ENCODE peak calls at places on chromosomes 3 and 15, in eight cellular contexts. E is sciatic nerve; A is smooth muscle cell of the brain vasculature; W is stimulated activated CD8-positive, alpha-beta memory T cell treated with anti-CD3 and anti-CD28 coated beads, Interleukin-12 subunit alpha, Interleukin-12 subunit beta, amount 100 ng/mL, for 4 hours; O is body of pancreas; N is activated T-cell treated with anti-CD3 and anti-CD28 coated beads, Interleukin-2, amount 50 U/mL, for 48 hours; C is globus pallidus; H is GM03348. Y is an unnamed sample.

GRCh38 chr3:182567666-182568065 is 225.6 kb upstream of the ATP11B start:
- DNase-seq in E (no peak), A (no peak), W (no peak), O (no peak), N (no peak), C (peak; percentile 57), H (no peak), Y (no peak)

GRCh38 chr15:77870195-77871065 is 207.1 kb downstream of the TBC1D2B start:
- DNase-seq in E (peak; percentile 83), A (no peak), W (no peak), O (peak; percentile 67), N (peak; percentile 74), C (peak; percentile 39), H (peak; percentile 87), Y (peak; percentile 64)

GRCh38 chr15:73800662-73801345 is 47.7 kb upstream of the INSYN1 start:
- DNase-seq in E (no peak), A (peak; percentile 26), W (no peak), O (no peak), N (no peak), C (peak; percentile 77), H (peak; percentile 90), Y (no peak)

GRCh38 chr3:45946307-45946706 is 3.0 kb downstream of the CXCR6 start:
- DNase-seq in E (no peak), A (no peak), W (no peak), O (no peak), N (no peak), C (no peak), H (no peak), Y (no peak)

GRCh38 chr15:41510728-41511127 is 2.9 kb downstream of the LTK start:
- DNase-seq in E (no peak), A (no peak), W (no peak), O (no peak), N (no peak), C (no peak), H (no peak), Y (no peak)

GRCh38 chr3:122451371-122451770 is 35.5 kb upstream of the WDR5B start:
- DNase-seq in E (no peak), A (no peak), W (no peak), O (no peak), N (no peak), C (no peak), H (no peak), Y (no peak)

GRCh38 chr3:128242818-128243601 is 89.7 kb downstream of the EEFSEC start:
- DNase-seq in E (no peak), A (no peak), W (no peak), O (peak; percentile 25), N (peak; percentile 24), C (no peak), H (no peak), Y (no peak)

GRCh38 chr3:15269091-15269989 is 63.0 kb downstream of the SH3BP5 start:
- DNase-seq in E (peak; percentile 91), A (peak; percentile 92), W (peak; percentile 80), O (peak; percentile 75), N (peak; percentile 91), C (peak; percentile 89), H (peak; percentile 99), Y (no peak)

GRCh38 chr3:124664804-124665203 is 65.4 kb upstream of the UMPS start:
- DNase-seq in E (no peak), A (no peak), W (no peak), O (peak; percentile 85), N (no peak), C (no peak), H (no peak), Y (no peak)

GRCh38 chr15:65870889-65871533 is 1.7 kb downstream of the RAB11A start:
- DNase-seq in E (no peak), A (no peak), W (no peak), O (no peak), N (no peak), C (no peak), H (peak; percentile 51), Y (no peak)

GRCh38 chr3:178155521-178155920 is 380.7 kb upstream of the KCNMB2 start:
- DNase-seq in E (no peak), A (no peak), W (no peak), O (no peak), N (no peak), C (no peak), H (no peak), Y (no peak)

GRCh38 chr15:41559489-41560177 is 621 bp downstream of the TYRO3 start:
- DNase-seq in E (no peak), A (no peak), W (no peak), O (peak; percentile 24), N (peak; percentile 31), C (peak; percentile 61), H (peak; percentile 52), Y (no peak)

Y was measured in D721Med.